ENCODE peak calls at places on chromosome 22, in seven cellular contexts. R is fibroblast of villous mesenchyme, G is psoas muscle, X is AG04450, Z is neural progenitor cell, T is GM13977, H is Peyer's patch. M is an unnamed sample.

GRCh38 chr22:42172385-42173172 is 42.0 kb upstream of the CYP2D6 start:
- DNase-seq in R (no peak), G (no peak), X (no peak), Z (no peak), T (peak), H (no peak), M (no peak)

GRCh38 chr22:44192098-44192810 is 11.5 kb downstream of the PARVG start:
- DNase-seq in R (no peak), G (peak), X (no peak), Z (peak), T (no peak), H (no peak), M (no peak)

GRCh38 chr22:19177164-19178064 is 1.1 kb downstream of the SLC25A1 start:
- DNase-seq in R (no peak), G (no peak), X (no peak), Z (peak), T (no peak), H (no peak), M (no peak)

GRCh38 chr22:25021976-25022711 is 69.6 kb downstream of the KIAA1671 start:
- DNase-seq in R (no peak), G (no peak), X (no peak), Z (no peak), T (no peak), H (no peak), M (no peak)

GRCh38 chr22:42720263-42721044 is at the start of gene A4GALT:
- DNase-seq in R (no peak), G (peak), X (no peak), Z (peak), T (peak), H (no peak), M (no peak)

GRCh38 chr22:39955675-39956074 is 4.5 kb upstream of the TMA7B start:
- DNase-seq in R (no peak), G (no peak), X (no peak), Z (no peak), T (no peak), H (no peak), M (no peak)

GRCh38 chr22:46681010-46681409 is 57.0 kb downstream of the CERK start:
- DNase-seq in R (no peak), G (no peak), X (no peak), Z (no peak), T (peak), H (no peak), M (no peak)

GRCh38 chr22:50316114-50317065 is 8.9 kb upstream of the PLXNB2 start:
- DNase-seq in R (no peak), G (no peak), X (no peak), Z (no peak), T (peak), H (no peak), M (no peak)

GRCh38 chr22:24871611-24872205 is 65.7 kb downstream of the SGSM1 start:
- DNase-seq in R (no peak), G (no peak), X (no peak), Z (no peak), T (no peak), H (no peak), M (no peak)

GRCh38 chr22:43423046-43423445 is 11.2 kb downstream of the MPPED1 start:
- DNase-seq in R (no peak), G (peak), X (no peak), Z (no peak), T (no peak), H (no peak), M (no peak)

GRCh38 chr22:46958649-46959048 is 196.2 kb downstream of the TBC1D22A start:
- DNase-seq in R (no peak), G (no peak), X (no peak), Z (peak), T (no peak), H (no peak), M (no peak)

GRCh38 chr22:20604776-20605221 is 97.4 kb downstream of the MED15 start:
- DNase-seq in R (no peak), G (peak), X (no peak), Z (no peak), T (no peak), H (no peak), M (no peak)

GRCh38 chr22:42343551-42344081 is 73.2 kb upstream of the TCF20 start:
- DNase-seq in R (no peak), G (no peak), X (no peak), Z (peak), T (peak), H (no peak), M (no peak)

GRCh38 chr22:29145321-29146072 is 60.2 kb upstream of the EMID1 start:
- DNase-seq in R (no peak), G (peak), X (no peak), Z (no peak), T (no peak), H (no peak), M (no peak)

GRCh38 chr22:31734512-31734911 is 15.4 kb downstream of the PRR14L start:
- DNase-seq in R (peak), G (no peak), X (peak), Z (no peak), T (no peak), H (no peak), M (no peak)

GRCh38 chr22:44200855-44201550 is 20.3 kb downstream of the PARVG start:
- DNase-seq in R (no peak), G (no peak), X (no peak), Z (no peak), T (no peak), H (no peak), M (no peak)

GRCh38 chr22:17562906-17563870 is at the start of gene SLC25A18:
- DNase-seq in R (peak), G (peak), X (no peak), Z (peak), T (no peak), H (no peak), M (no peak)

GRCh38 chr22:40592352-40593113 is 44.0 kb downstream of the MRTFA start:
- DNase-seq in R (no peak), G (no peak), X (no peak), Z (no peak), T (no peak), H (no peak), M (no peak)

GRCh38 chr22:50422961-50423815 is 51.6 kb downstream of the SBF1 start:
- DNase-seq in R (no peak), G (no peak), X (no peak), Z (no peak), T (no peak), H (no peak), M (no peak)

GRCh38 chr22:45238431-45239377 is 2.0 kb downstream of the KIAA0930 start:
- DNase-seq in R (no peak), G (no peak), X (no peak), Z (no peak), T (no peak), H (no peak), M (no peak)
- TF ChIP-seq CTCF in R (no peak), G (no peak), X (no peak), Z (no peak), T (no peak), H (no peak), M (no peak)

GRCh38 chr22:37498289-37498909 is 12.2 kb upstream of the MFNG start:
- DNase-seq in R (no peak), G (no peak), X (no peak), Z (peak), T (peak), H (peak), M (peak)

GRCh38 chr22:37501176-37501609 is 15.0 kb upstream of the MFNG start:
- DNase-seq in R (no peak), G (no peak), X (no peak), Z (no peak), T (no peak), H (no peak), M (no peak)

GRCh38 chr22:37500745-37501144 is 14.6 kb upstream of the MFNG start:
- DNase-seq in R (no peak), G (no peak), X (no peak), Z (no peak), T (no peak), H (no peak), M (no peak)

GRCh38 chr22:37499006-37499707 is 13.0 kb upstream of the MFNG start:
- DNase-seq in R (peak), G (no peak), X (no peak), Z (no peak), T (no peak), H (no peak), M (no peak)

DNA sequence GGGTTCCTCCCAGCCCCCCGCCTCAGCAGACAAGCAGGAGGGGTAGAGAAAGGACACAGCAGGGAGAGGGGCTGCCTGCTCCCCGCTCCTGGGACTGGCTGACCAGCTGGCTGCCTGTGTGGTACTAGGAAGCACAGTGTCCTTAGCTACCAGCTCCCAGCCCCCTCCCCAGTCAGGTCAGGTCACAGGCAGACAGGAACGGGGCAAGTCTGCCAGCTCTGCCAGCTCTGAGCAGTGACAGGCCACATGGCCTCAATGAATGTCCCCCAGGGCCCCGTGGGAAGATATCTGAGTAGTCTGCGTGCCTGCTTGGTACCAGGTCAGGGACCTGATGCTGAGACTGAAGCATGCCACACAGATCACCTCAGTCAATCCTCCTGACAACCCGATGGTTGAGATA is 13.6 kb upstream of the MFNG start:
- DNase-seq in R (no peak), G (no peak), X (no peak), Z (no peak), T (no peak), H (no peak), M (no peak)
- TF ChIP-seq CTCF in R (no peak), G (no peak), X (no peak), Z (no peak), T (no peak), H (no peak), M (no peak)

GRCh38 chr22:30217698-30218565 is 28.6 kb downstream of the LIF start:
- DNase-seq in R (no peak), G (no peak), X (no peak), Z (no peak), T (no peak), H (no peak), M (no peak)

GRCh38 chr22:30220338-30221009 is 26.1 kb downstream of the LIF start:
- DNase-seq in R (no peak), G (no peak), X (no peak), Z (no peak), T (no peak), H (no peak), M (no peak)

GRCh38 chr22:30219668-30220278 is 26.8 kb downstream of the LIF start:
- DNase-seq in R (no peak), G (no peak), X (no peak), Z (no peak), T (no peak), H (no peak), M (no peak)

GRCh38 chr22:30221121-30221992 is 25.2 kb downstream of the LIF start:
- DNase-seq in R (no peak), G (no peak), X (no peak), Z (no peak), T (peak), H (peak), M (no peak)

GRCh38 chr22:30219049-30219448 is 27.5 kb downstream of the LIF start:
- DNase-seq in R (no peak), G (no peak), X (no peak), Z (no peak), T (no peak), H (no peak), M (no peak)
- TF ChIP-seq CTCF in R (peak), G (no peak), X (peak), Z (peak), T (no peak), H (no peak), M (no peak)

GRCh38 chr22:37732699-37733607 is 36.1 kb downstream of the TRIOBP start:
- DNase-seq in R (no peak), G (no peak), X (no peak), Z (no peak), T (no peak), H (no peak), M (no peak)

GRCh38 chr22:37735054-37735453 is 38.2 kb downstream of the TRIOBP start:
- DNase-seq in R (no peak), G (peak), X (no peak), Z (peak), T (no peak), H (no peak), M (no peak)

GRCh38 chr22:37734402-37734700 is 37.5 kb downstream of the TRIOBP start:
- DNase-seq in R (no peak), G (no peak), X (no peak), Z (no peak), T (no peak), H (no peak), M (no peak)

GRCh38 chr22:37733625-37734401 is 37.0 kb downstream of the TRIOBP start:
- DNase-seq in R (no peak), G (no peak), X (no peak), Z (no peak), T (no peak), H (no peak), M (no peak)

DNA sequence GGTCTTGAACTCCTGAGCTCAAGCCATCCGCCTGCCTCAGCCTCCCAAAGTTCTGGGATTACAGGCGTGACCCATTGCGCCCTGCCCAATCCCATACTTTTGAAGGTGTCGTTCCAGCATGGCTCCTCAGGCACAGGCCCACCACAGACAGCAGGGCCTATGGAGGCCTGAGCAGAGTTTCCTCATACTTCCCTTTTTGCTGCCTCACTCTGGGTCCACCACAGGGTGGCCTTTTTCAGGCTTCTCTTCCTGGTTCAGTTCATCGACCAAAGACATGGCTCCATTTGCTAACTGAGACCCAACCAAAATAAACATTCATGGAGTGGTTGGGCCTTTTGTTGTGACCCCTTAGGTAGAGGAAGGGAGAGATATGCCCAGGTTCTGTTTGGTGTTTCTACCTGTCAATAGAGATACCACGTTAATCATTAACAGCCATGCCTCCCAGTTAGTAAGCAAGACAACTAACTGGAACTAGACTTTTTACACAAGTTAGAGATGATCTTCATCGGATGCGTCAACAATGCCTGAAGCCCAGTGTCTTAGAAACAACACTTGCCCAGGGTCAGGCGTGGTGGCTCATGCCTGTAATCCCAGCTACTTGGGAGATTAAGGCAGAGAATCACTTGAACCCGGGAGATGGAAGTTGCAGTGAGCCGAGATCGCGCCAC is 35.1 kb downstream of the TRIOBP start:
- DNase-seq in R (no peak), G (no peak), X (no peak), Z (no peak), T (no peak), H (no peak), M (no peak)
- TF ChIP-seq CTCF in R (peak), G (no peak), X (peak), Z (no peak), T (peak), H (peak), M (no peak)

M was measured in D721Med.